ENCODE peak calls at places on chromosomes 3 and 15, in five cellular contexts. Z, J, I, E and U are unnamed samples.

GRCh38 chr3:189292667-189293478 is 121.1 kb downstream of the TPRG1 start:
- DNase-seq in Z (no peak), I (peak), J (no peak), E (no peak), U (peak)

GRCh38 chr3:89395441-89395840 is 288.0 kb downstream of the EPHA3 start:
- DNase-seq in E (no peak), I (no peak), Z (no peak), J (no peak), U (no peak)

GRCh38 chr15:41997845-41998244 is 23.0 kb downstream of the PLA2G4E start:
- DNase-seq in J (no peak), E (no peak), Z (no peak), I (no peak), U (no peak)

GRCh38 chr3:141009496-141009895 is 41.7 kb upstream of the SPSB4 start:
- DNase-seq in I (no peak), Z (no peak), J (no peak), E (no peak), U (no peak)

GRCh38 chr3:61407397-61407796 is 154.0 kb upstream of the PTPRG start:
- DNase-seq in E (no peak), Z (no peak), J (no peak), I (no peak), U (no peak)

GRCh38 chr15:51104512-51104911 is 9.8 kb upstream of the TNFAIP8L3 start:
- DNase-seq in E (no peak), I (no peak), Z (peak), J (peak), U (no peak)

GRCh38 chr15:44501768-44502366 is 35.1 kb upstream of the EIF3J start:
- DNase-seq in Z (no peak), J (no peak), E (no peak), I (no peak), U (no peak)

GRCh38 chr3:132570011-132570410 is 27.1 kb upstream of the ACKR4 start:
- DNase-seq in J (no peak), Z (no peak), I (no peak), E (no peak), U (no peak)

GRCh38 chr3:12288466-12289129 is at the start of gene PPARG:
- DNase-seq in J (peak), I (peak), E (peak), Z (peak), U (no peak)

GRCh38 chr3:165185707-165186327 is 10.4 kb downstream of the SLITRK3 start:
- DNase-seq in Z (peak), I (peak), E (no peak), J (peak), U (no peak)

GRCh38 chr3:97409612-97410011 is 354.9 kb upstream of the ARL6 start:
- DNase-seq in Z (no peak), I (no peak), E (no peak), J (no peak), U (no peak)

GRCh38 chr15:70268698-70269251 is 171.1 kb upstream of the TLE3 start:
- DNase-seq in Z (no peak), I (no peak), E (no peak), J (no peak), U (no peak)

GRCh38 chr3:9249273-9250192 is at the start of gene SRGAP3:
- DNase-seq in J (peak), E (peak), Z (peak), I (peak), U (peak)

GRCh38 chr3:50630916-50631315 is 14.0 kb downstream of the MAPKAPK3 start:
- DNase-seq in E (no peak), J (no peak), Z (no peak), I (no peak), U (no peak)

GRCh38 chr3:37986479-37987314 is 3.9 kb upstream of the VILL start:
- DNase-seq in I (peak), J (peak), E (no peak), Z (peak), U (peak)

GRCh38 chr3:55802816-55803215 is 315.7 kb upstream of the WNT5A start:
- DNase-seq in I (no peak), Z (no peak), J (no peak), E (no peak), U (no peak)

GRCh38 chr3:29746163-29746562 is 465.3 kb downstream of the RBMS3 start:
- DNase-seq in J (no peak), I (no peak), E (no peak), Z (no peak), U (no peak)

GRCh38 chr3:179332240-179332639 is 9.4 kb downstream of the ZNF639 start:
- DNase-seq in J (no peak), E (no peak), I (no peak), Z (no peak), U (no peak)

GRCh38 chr15:70095387-70096214 is 2.1 kb downstream of the TLE3 start:
- DNase-seq in Z (peak), I (peak), J (peak), E (no peak), U (no peak)

GRCh38 chr15:74502301-74502700 is 38.7 kb upstream of the ARID3B start:
- DNase-seq in E (no peak), J (no peak), I (no peak), Z (no peak), U (no peak)

GRCh38 chr3:127131625-127132170 is 61.2 kb upstream of the PRR23E start:
- DNase-seq in I (no peak), J (no peak), E (no peak), Z (no peak), U (no peak)

GRCh38 chr15:71153823-71154524 is 38.7 kb downstream of the THSD4 start:
- DNase-seq in Z (no peak), E (no peak), J (no peak), I (no peak), U (no peak)

GRCh38 chr3:135965506-135966348 is at the start of gene PPP2R3A:
- DNase-seq in I (peak), Z (peak), J (peak), E (peak), U (peak)
- TF ChIP-seq POLR2A in I (peak), Z (peak), J (peak), E (peak), U (peak)

GRCh38 chr3:138944842-138945645 is 1.9 kb downstream of the FOXL2 start:
- DNase-seq in E (no peak), I (no peak), J (no peak), Z (no peak), U (no peak)
- TF ChIP-seq POLR2A in E (no peak), I (no peak), J (no peak), Z (no peak), U (no peak)

DNA sequence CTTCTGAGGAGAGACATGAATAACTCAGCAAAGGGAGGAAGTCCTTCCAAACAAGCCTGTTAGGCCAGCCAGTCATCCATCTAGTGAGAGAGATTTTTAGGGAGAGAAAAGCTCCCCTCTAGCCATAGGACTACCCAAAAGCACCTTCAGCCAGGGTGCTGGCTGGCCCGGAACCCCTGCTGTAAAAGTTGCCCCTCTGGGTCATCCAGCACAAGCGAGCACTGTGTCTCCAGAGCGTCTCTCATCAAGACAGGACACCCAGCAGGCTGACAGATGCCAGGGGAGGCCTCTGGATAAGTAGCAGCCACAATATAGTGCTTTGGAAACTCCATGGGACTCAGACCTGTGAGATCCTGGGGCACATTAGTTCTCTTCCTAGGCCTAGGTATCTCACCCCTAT is 24.5 kb downstream of the ANXA2 start:
- DNase-seq in Z (no peak), E (no peak), I (no peak), J (no peak), U (no peak)
- TF ChIP-seq POLR2A in Z (no peak), E (no peak), I (no peak), J (no peak), U (no peak)

DNA sequence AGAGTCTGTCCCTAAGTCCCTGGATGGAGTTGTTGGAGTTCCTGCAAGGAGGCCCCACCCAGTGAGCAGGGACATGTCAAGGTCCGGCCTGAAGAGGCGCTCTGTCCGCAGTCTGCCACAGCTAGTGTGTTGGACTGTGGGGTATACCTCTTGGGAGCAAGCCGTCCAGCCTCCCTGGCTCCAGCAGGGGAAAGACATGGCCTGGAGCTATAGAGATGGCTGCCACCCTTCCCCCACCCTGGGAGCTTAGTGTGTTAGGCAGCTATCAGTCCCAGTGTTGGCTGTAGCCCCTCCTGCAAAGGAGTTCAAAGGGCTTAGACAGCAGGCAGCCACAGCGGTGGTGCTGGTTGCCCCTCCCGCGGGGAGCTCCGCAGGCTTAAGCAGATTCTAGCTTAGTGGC is 20.3 kb downstream of the IMPG2 start:
- DNase-seq in I (no peak), J (no peak), Z (no peak), E (no peak), U (no peak)
- TF ChIP-seq POLR2A in I (no peak), J (no peak), Z (no peak), E (no peak), U (no peak)

DNA sequence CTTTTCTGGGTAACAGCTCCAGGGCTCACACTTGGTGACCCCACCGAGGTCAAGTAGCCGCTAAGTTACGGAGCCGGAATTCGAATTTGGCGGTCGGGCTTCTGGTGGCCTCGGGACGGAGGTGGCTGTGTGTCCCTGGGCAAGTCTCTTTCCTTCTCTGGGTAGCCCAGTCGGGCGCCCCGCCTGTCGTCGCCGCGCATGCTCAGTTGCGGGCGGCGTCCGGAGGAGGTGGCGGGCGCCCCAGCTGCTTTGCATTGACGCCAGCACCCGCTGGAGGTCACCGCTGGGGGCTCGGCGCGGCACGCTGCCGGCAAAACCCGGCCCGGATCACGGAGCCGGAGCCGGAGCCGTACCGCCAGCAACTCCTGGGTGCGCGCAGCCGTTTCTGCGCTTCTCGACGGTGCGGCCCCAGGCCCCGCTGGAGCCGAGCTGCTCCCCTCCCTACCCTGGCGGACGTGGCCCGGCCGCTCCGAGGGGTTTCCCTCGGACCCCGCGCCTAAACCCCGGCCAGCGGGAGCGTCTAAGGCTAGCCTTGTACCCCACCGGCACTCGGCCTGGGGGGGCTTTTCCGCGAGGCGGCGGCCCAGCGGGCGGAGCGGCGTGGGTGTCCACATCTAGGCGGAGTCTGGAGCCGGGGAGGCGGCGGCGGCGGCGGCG is 474 bp upstream of the PDE8A start:
- DNase-seq in E (peak), J (peak), Z (peak), I (peak), U (peak)
- TF ChIP-seq POLR2A in E (no peak), J (peak), Z (peak), I (peak), U (no peak)

GRCh38 chr3:129954509-129954908 is 20.0 kb upstream of the TRH start:
- DNase-seq in Z (no peak), E (no peak), J (no peak), I (no peak), U (no peak)
- TF ChIP-seq POLR2A in Z (no peak), E (no peak), J (no peak), I (no peak), U (no peak)

DNA sequence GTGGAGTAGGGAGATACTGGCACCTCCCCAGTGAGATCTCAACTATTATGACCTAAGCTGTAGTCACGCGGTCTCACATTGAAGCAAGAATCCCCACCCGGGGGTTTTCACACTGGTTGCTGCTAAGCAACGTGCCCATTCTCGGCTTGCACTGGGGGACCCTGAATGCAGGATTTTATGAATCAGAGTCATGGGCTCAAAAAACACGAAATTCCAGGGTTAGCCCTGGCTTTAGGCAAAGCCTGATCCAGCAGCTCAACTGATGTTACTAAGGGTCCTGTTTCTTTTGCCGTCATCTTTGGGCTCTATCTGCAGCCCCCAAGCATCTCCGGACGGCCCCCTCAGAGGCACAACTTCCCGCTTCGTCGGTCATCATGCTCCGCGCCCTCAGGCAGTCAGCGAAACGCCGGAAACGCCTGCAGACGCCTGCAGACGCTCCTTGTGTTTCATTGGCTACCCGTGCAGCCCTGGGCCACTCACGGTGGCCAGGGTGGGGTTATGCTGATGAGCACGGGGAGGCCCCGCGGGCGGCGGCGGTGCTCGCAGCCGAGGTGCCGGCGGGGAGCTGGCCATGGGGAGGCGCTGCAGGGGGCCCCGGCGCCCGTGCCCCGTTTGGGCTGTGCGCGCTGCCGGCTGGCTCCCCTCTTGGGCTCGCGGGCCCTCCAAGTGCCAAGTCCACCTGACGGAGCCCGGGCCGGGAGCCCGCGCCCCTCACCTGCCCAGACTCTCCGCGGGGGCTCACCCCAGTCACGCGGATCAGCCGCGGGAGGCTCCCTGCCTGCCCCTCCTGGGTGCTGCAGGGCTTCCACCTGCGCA is 25.8 kb downstream of the EFCC1 start:
- DNase-seq in E (peak), Z (peak), J (peak), I (peak), U (peak)
- TF ChIP-seq POLR2A in E (peak), Z (peak), J (no peak), I (peak), U (no peak)

DNA sequence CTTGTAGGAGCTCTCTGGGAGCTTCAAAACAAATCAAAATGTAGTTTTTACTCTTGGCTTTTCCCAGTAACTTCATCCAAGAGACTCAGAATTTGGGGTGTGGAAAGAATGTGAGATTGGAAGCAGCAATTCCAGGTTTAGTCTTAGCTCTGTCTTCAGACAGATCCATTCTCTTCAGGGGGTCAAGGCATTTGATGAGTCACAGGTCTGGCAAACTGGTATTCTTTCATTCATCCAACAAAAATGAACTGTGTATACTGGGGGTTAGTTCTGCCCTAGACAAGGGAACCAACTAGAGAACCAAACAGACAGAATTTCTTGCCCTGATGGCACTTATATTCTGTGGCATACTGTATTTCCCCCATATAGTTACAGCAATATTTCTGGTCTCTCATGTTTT is 36.3 kb upstream of the CADPS start:
- DNase-seq in I (no peak), Z (no peak), J (no peak), E (no peak), U (no peak)
- TF ChIP-seq POLR2A in I (no peak), Z (no peak), J (no peak), E (no peak), U (no peak)

GRCh38 chr15:92881838-92882696 is 18.1 kb upstream of the CHD2 start:
- DNase-seq in J (peak), E (peak), I (peak), Z (peak), U (peak)

GRCh38 chr15:92884459-92884812 is 15.7 kb upstream of the CHD2 start:
- DNase-seq in J (no peak), I (no peak), E (no peak), Z (no peak), U (no peak)

GRCh38 chr15:92881570-92881837 is 18.6 kb upstream of the CHD2 start:
- DNase-seq in J (no peak), Z (no peak), E (no peak), I (no peak), U (no peak)

GRCh38 chr15:92883643-92884458 is 16.3 kb upstream of the CHD2 start:
- DNase-seq in Z (no peak), E (no peak), I (no peak), J (no peak), U (no peak)

DNA sequence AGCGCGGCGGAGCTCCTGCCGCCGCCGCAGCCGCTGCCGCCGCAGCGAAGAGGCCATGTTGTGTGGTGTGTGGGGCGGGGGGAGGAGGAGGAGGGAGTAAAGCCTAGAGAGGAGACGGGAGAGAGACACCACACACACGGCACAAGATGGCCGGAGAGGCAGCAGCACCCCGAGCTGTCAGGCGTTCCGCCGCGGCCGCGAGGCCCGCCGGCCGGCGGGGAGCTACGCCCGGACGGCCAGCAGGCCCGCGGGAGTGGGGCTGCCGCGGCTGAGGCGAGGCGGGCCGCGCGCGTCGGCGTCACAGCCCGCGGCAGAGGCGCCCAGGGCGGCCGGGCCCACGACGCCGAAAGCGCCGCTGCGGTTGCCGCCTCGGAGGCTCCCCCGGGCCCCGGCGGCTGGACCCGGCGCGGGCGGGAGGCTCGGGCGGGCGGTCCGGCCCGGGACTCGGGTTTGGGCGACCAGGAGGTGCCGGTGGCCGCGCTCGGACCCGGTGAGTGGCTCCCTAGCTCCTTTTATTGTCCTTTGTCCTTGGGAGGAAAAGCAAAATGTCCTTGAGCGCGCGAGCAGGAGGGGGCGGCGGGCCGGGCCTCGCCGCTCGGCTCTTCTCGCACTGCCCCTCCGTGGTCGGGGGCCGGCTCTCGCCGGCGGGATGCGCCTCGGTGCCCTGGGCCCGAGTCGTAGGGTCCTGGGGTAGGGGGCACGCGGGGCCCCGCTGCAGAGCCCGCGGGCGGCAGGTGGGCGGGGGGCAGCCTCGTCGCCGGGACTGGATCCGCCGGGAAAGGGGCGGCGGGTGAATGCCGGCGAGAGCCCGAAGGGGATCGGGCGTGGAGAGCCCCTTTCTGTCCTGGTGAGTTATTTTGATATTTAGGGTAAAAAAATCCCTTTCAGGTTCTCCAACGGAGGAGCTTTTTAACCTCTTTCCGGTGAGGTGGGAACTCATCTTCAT is 17.2 kb upstream of the CHD2 start:
- DNase-seq in E (no peak), J (peak), Z (peak), I (no peak), U (no peak)
- TF ChIP-seq POLR2A in E (peak), J (peak), Z (peak), I (peak), U (peak)